ENCODE peak calls at places on chromosomes 5 and 9, in six cellular contexts. A is cardiac fibroblast; K is NCI-H1417; X is stimulated activated CD4-positive, alpha-beta T cell treated with anti-CD3 and anti-CD28 coated beads, TNF-alpha, amount 100 ng/mL, for 24 hours; Y is MM.1S; P is RWPE1. F is an unnamed sample.

GRCh38 chr9:97979778-97980478 is 3.2 kb upstream of the ANP32B start:
- DNase-seq in A (no peak), K (no peak), X (no peak), Y (no peak), P (no peak), F (no peak)

GRCh38 chr9:136379401-136379800 is 5.9 kb upstream of the CARD9 start:
- DNase-seq in A (no peak), K (no peak), X (no peak), Y (no peak), P (no peak), F (no peak)

GRCh38 chr5:173885481-173886010 is 2.6 kb upstream of the CPEB4 start:
- DNase-seq in A (no peak), K (no peak), X (no peak), Y (no peak), P (no peak), F (no peak)

GRCh38 chr9:85569988-85570387 is 171.8 kb downstream of the AGTPBP1 start:
- DNase-seq in A (peak; percentile 84), K (no peak), X (no peak), Y (no peak), P (peak; percentile 50), F (no peak)

GRCh38 chr5:102666164-102666951 is 88.7 kb upstream of the PAM start:
- DNase-seq in A (no peak), K (peak; percentile 61), X (no peak), Y (no peak), P (no peak), F (peak; percentile 27)

GRCh38 chr5:115773010-115773580 is 43.4 kb downstream of the CDO1 start:
- DNase-seq in A (no peak), K (no peak), X (no peak), Y (no peak), P (no peak), F (no peak)

GRCh38 chr5:118247468-118247867 is 740.9 kb downstream of the DTWD2 start:
- DNase-seq in A (no peak), K (no peak), X (no peak), Y (peak; percentile 25), P (no peak), F (no peak)

GRCh38 chr5:173012882-173013281 is 29.3 kb downstream of the ATP6V0E1 start:
- DNase-seq in A (no peak), K (no peak), X (no peak), Y (no peak), P (no peak), F (no peak)

GRCh38 chr9:114202396-114202795 is 47.1 kb downstream of the COL27A1 start:
- DNase-seq in A (no peak), K (no peak), X (no peak), Y (no peak), P (no peak), F (no peak)

GRCh38 chr5:6766558-6767191 is 53.4 kb downstream of the TENT4A start:
- DNase-seq in A (peak; percentile 63), K (peak; percentile 88), X (no peak), Y (no peak), P (peak; percentile 93), F (peak; percentile 59)

GRCh38 chr5:62614355-62614754 is 35.7 kb downstream of the LRRC70 start:
- DNase-seq in A (no peak), K (no peak), X (no peak), Y (no peak), P (no peak), F (no peak)

GRCh38 chr9:79280691-79281090 is 291.1 kb upstream of the TLE4 start:
- DNase-seq in A (no peak), K (peak; percentile 86), X (no peak), Y (no peak), P (no peak), F (no peak)